ENCODE peak calls at places on chromosomes 16 and 17, in seven cellular contexts. D is HFF-Myc; I is iPS DF 19.7; H is NCI-H69; J is stimulated activated CD4-positive, alpha-beta T cell treated with anti-CD3 and anti-CD28 coated beads, Interleukin-15, amount 100 ng/mL, for 1 hour; F is NCI-H1105; G is NCI-H2029 treated with DMSO at 0.1 percent for 48 hours. C is an unnamed sample.

GRCh38 chr16:54466233-54466632 is 179.6 kb upstream of the IRX3 start:
- DNase-seq in D (no peak), I (no peak), H (peak), J (no peak), F (no peak), G (peak), C (no peak)

GRCh38 chr16:74716355-74716754 is 15.7 kb upstream of the MLKL start:
- DNase-seq in D (no peak), I (no peak), H (no peak), J (no peak), F (no peak), G (no peak), C (no peak)

GRCh38 chr16:64700628-64701027 is 421.2 kb downstream of the CDH11 start:
- DNase-seq in D (no peak), I (no peak), H (no peak), J (no peak), F (no peak), G (no peak), C (no peak)

GRCh38 chr16:84074721-84075120 is 32.1 kb upstream of the SLC38A8 start:
- DNase-seq in D (no peak), I (no peak), H (no peak), J (no peak), F (no peak), G (no peak), C (no peak)

GRCh38 chr16:1351215-1351581 is 480 bp downstream of the TSR3 start:
- DNase-seq in D (no peak), I (no peak), H (no peak), J (no peak), F (no peak), G (no peak), C (no peak)

GRCh38 chr16:58471209-58471975 is 28.6 kb upstream of the NDRG4 start:
- DNase-seq in D (no peak), I (no peak), H (peak), J (no peak), F (no peak), G (no peak), C (no peak)

GRCh38 chr17:40283662-40284061 is 4.0 kb upstream of the CDC6 start:
- DNase-seq in D (no peak), I (no peak), H (no peak), J (no peak), F (no peak), G (no peak), C (no peak)

GRCh38 chr16:11310997-11311561 is 29.9 kb upstream of the PRM1 start:
- DNase-seq in D (no peak), I (no peak), H (no peak), J (no peak), F (no peak), G (no peak), C (no peak)

GRCh38 chr17:40323731-40324650 is 15.0 kb downstream of the RARA start:
- DNase-seq in D (no peak), I (no peak), H (no peak), J (peak), F (no peak), G (no peak), C (no peak)

GRCh38 chr16:69833791-69834282 is 71.7 kb downstream of the WWP2 start:
- DNase-seq in D (no peak), I (no peak), H (no peak), J (no peak), F (no peak), G (no peak), C (no peak)

GRCh38 chr16:22692034-22692433 is 121.9 kb upstream of the HS3ST2 start:
- DNase-seq in D (no peak), I (no peak), H (no peak), J (no peak), F (no peak), G (no peak), C (no peak)

GRCh38 chr17:69516911-69517310 is 102.4 kb downstream of the MAP2K6 start:
- DNase-seq in D (no peak), I (no peak), H (no peak), J (no peak), F (no peak), G (no peak), C (no peak)

GRCh38 chr17:49334744-49335512 is 27.1 kb downstream of the ZNF652 start:
- DNase-seq in D (no peak), I (no peak), H (no peak), J (no peak), F (no peak), G (no peak), C (no peak)

GRCh38 chr17:46092996-46093395 is 93.9 kb downstream of the STH start:
- DNase-seq in D (no peak), I (no peak), H (no peak), J (no peak), F (no peak), G (no peak), C (no peak)

GRCh38 chr16:10252155-10252554 is 69.9 kb upstream of the GRIN2A start:
- DNase-seq in D (no peak), I (no peak), H (no peak), J (no peak), F (no peak), G (no peak), C (no peak)

GRCh38 chr16:54201200-54201599 is 85.4 kb downstream of the IRX3 start:
- DNase-seq in D (no peak), I (no peak), H (no peak), J (no peak), F (no peak), G (no peak), C (no peak)

GRCh38 chr17:33209671-33210070 is 83.4 kb downstream of the ASIC2 start:
- DNase-seq in D (no peak), I (no peak), H (no peak), J (no peak), F (no peak), G (no peak), C (no peak)

GRCh38 chr16:49776085-49776501 is 79.8 kb downstream of the ZNF423 start:
- DNase-seq in D (no peak), I (no peak), H (no peak), J (no peak), F (no peak), G (no peak), C (peak)

GRCh38 chr17:66715745-66716156 is 119.2 kb upstream of the CACNG5 start:
- DNase-seq in D (peak), I (peak), H (peak), J (no peak), F (peak), G (peak), C (peak)

GRCh38 chr16:89377446-89377838 is 112.9 kb downstream of the ANKRD11 start:
- DNase-seq in D (no peak), I (no peak), H (no peak), J (no peak), F (no peak), G (no peak), C (no peak)

GRCh38 chr16:71698491-71698890 is 26.0 kb downstream of the PHLPP2 start:
- DNase-seq in D (no peak), I (no peak), H (no peak), J (no peak), F (no peak), G (no peak), C (no peak)

GRCh38 chr16:51940183-51940582 is 606.8 kb downstream of the TOX3 start:
- DNase-seq in D (no peak), I (no peak), H (peak), J (no peak), F (no peak), G (no peak), C (no peak)

GRCh38 chr17:81713004-81713555 is 996 bp downstream of the SLC25A10 start:
- DNase-seq in D (no peak), I (no peak), H (no peak), J (no peak), F (no peak), G (no peak), C (no peak)

GRCh38 chr16:55116165-55116894 is 185.7 kb downstream of the IRX5 start:
- DNase-seq in D (peak), I (no peak), H (no peak), J (no peak), F (no peak), G (no peak), C (no peak)